ENCODE peak calls at places on chromosomes 3 and 15, in four cellular contexts. K is neuronal stem cell, Z is brain microvascular endothelial cell, L is endodermal cell. Q is an unnamed sample.

GRCh38 chr3:118987466-118987865 is 47.2 kb downstream of the IGSF11 start:
- DNase-seq in K (no peak), Z (no peak), L (peak), Q (no peak)

GRCh38 chr3:190105876-190106275 is 14.8 kb downstream of the P3H2 start:
- DNase-seq in K (no peak), Z (no peak), L (no peak), Q (no peak)

GRCh38 chr3:133733226-133733625 is 13.0 kb upstream of the TF start:
- DNase-seq in K (no peak), Z (no peak), L (no peak), Q (no peak)

GRCh38 chr3:79516795-79517194 is 251.0 kb downstream of the ROBO1 start:
- DNase-seq in K (no peak), Z (peak), L (no peak), Q (no peak)

GRCh38 chr15:65646486-65646885 is 24.7 kb downstream of the SLC24A1 start:
- DNase-seq in K (no peak), Z (peak), L (no peak), Q (no peak)

GRCh38 chr3:21170964-21171363 is 580.0 kb downstream of the ZNF385D start:
- DNase-seq in K (peak), Z (peak), L (peak), Q (no peak)

GRCh38 chr3:175392653-175393052 is 533.5 kb downstream of the NAALADL2 start:
- DNase-seq in K (no peak), Z (peak), L (no peak), Q (no peak)

GRCh38 chr15:49082960-49083359 is 36.7 kb upstream of the SECISBP2L start:
- DNase-seq in K (no peak), Z (peak), L (no peak), Q (no peak)

GRCh38 chr3:23302276-23302675 is 99.1 kb downstream of the UBE2E2 start:
- DNase-seq in K (no peak), Z (no peak), L (no peak), Q (no peak)

GRCh38 chr15:34147371-34148140 is 45.7 kb downstream of the PGBD4 start:
- DNase-seq in K (no peak), Z (peak), L (no peak), Q (no peak)

GRCh38 chr3:73530030-73530411 is 94.7 kb downstream of the PDZRN3 start:
- DNase-seq in K (no peak), Z (peak), L (no peak), Q (no peak)

GRCh38 chr3:51982838-51983577 is at the start of gene ACY1:
- DNase-seq in K (peak), Z (peak), L (peak), Q (peak)

GRCh38 chr15:80152896-80153876 is at the start of gene FAH:
- DNase-seq in K (no peak), Z (peak), L (peak), Q (peak)

GRCh38 chr3:195438371-195438770 is 4.4 kb downstream of the ACAP2 start:
- DNase-seq in K (no peak), Z (no peak), L (no peak), Q (no peak)

GRCh38 chr15:36498401-36498800 is 81.0 kb upstream of the CDIN1 start:
- DNase-seq in K (no peak), Z (no peak), L (no peak), Q (no peak)

GRCh38 chr3:179264456-179264855 is 13.5 kb upstream of the KCNMB3 start:
- DNase-seq in K (no peak), Z (no peak), L (no peak), Q (no peak)
- H3K27ac ChIP-seq in K (no peak), Z (no peak), L (no peak), Q (peak)

DNA sequence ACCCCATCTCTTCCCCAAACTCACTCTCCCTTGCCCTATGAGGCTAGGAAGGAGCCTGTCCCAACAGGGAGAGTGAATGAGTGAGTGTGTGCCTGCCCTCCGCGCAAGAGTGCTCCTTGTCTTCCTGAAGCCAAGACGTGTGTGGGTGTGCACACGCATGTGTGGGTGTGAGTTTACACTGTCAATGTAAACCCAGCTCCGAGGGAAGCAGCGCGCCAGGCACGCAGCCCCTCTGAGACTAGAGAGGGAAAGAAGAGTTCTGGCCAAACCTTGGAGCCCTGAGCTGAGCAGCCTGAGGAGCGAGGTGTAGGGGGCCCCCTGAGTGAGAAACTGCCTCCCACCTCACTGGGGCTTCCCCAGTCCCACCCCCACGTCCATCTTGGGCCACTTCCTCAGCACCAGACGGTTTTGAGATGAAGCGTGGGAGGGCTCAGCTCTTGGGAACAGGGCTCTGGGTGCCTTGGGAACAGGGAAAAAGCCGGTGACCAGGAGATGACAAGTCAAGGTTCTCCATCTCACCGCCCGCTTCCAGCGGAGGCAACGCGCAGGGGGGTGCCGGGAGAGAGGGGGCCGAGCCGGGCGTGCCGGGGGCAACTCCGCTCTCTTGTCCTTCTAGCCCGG is 5.1 kb downstream of the MECOM start:
- DNase-seq in K (peak), Z (no peak), L (peak), Q (no peak)
- H3K27ac ChIP-seq in K (no peak), Z (no peak), L (no peak), Q (no peak)

GRCh38 chr3:42263354-42264346 is 2.3 kb downstream of the CCK start:
- DNase-seq in K (peak), Z (no peak), L (peak), Q (no peak)
- H3K27ac ChIP-seq in K (peak), Z (no peak), L (no peak), Q (no peak)

GRCh38 chr15:42157381-42157780 is 945 bp upstream of the PLA2G4F start:
- DNase-seq in K (no peak), Z (no peak), L (no peak), Q (no peak)
- H3K27ac ChIP-seq in K (no peak), Z (no peak), L (no peak), Q (no peak)

GRCh38 chr15:95323798-95324197 is 1006.7 kb upstream of the NR2F2 start:
- DNase-seq in K (no peak), Z (no peak), L (no peak), Q (no peak)
- H3K27ac ChIP-seq in K (no peak), Z (no peak), L (no peak), Q (no peak)

DNA sequence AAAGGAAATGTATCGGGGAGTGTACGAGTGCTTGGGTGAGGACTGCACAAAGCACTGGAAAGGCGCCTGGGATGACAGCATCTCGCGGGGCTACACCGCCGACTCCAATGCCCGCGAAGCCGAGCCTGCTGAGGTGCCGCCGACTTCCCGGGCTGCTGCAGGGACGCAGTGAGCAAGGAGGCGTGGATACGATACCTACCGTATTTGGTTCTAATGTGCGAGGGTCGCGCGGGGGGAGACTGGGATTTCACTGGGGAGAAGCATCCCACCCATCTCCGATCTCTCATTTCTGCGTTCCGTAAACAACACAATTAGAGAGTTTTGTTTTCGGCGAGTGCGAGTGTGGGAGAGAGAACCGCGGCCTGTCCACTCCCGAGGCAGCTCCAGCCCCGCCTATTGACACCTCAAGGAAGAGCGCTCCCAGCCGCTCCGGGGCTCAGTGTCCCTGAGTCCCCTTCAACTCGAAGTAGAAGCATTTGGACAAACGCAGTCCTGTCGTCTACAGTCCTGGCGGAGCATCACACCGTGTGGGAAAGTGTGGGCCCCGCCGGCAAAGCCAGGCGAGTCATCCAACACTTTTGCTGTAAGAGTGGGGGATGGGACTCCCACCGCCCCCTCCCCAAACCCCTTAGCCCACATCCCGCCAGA is 1.8 kb downstream of the MECOM start:
- DNase-seq in K (peak), Z (peak), L (peak), Q (peak)
- H3K27ac ChIP-seq in K (peak), Z (no peak), L (peak), Q (no peak)

GRCh38 chr15:100124936-100125626 is 216.7 kb downstream of the ADAMTS17 start:
- DNase-seq in K (no peak), Z (no peak), L (no peak), Q (no peak)

GRCh38 chr15:100129677-100130076 is 212.1 kb downstream of the ADAMTS17 start:
- DNase-seq in K (no peak), Z (no peak), L (no peak), Q (peak)

GRCh38 chr15:100123611-100124010 is 218.2 kb downstream of the ADAMTS17 start:
- DNase-seq in K (no peak), Z (no peak), L (no peak), Q (no peak)

GRCh38 chr15:100124361-100124760 is 217.4 kb downstream of the ADAMTS17 start:
- DNase-seq in K (no peak), Z (no peak), L (no peak), Q (no peak)

GRCh38 chr15:100125627-100126231 is 216.0 kb downstream of the ADAMTS17 start:
- DNase-seq in K (no peak), Z (no peak), L (no peak), Q (no peak)
- H3K27ac ChIP-seq in K (no peak), Z (no peak), L (no peak), Q (no peak)

DNA sequence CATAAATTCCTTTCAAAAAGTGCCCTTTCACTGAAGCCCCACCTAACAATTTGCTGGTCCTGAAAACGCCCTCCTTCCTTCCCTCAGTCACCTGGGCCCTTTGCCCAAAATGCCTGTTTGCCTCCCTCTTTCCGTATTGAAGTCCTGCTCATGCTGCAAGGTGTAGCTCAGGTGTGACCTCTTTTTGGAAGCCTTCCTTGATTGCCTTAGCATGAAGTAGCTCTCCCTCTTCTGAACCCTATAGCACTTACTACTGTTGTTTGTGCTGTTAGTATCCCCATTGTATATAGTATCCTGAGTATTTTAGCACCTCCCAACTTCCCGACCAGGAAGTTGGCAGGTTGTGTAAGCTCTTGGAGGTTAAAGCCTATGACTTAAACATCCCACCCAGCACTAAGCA is 1.7 kb downstream of the PLS1 start:
- DNase-seq in K (no peak), Z (no peak), L (peak), Q (no peak)
- H3K27ac ChIP-seq in K (no peak), Z (no peak), L (no peak), Q (peak)

GRCh38 chr15:60557157-60557556 is 78.2 kb upstream of the ICE2 start:
- DNase-seq in K (no peak), Z (no peak), L (no peak), Q (no peak)
- H3K27ac ChIP-seq in K (no peak), Z (no peak), L (no peak), Q (no peak)

GRCh38 chr3:139281512-139282196 is 62.2 kb upstream of the MRPS22 start:
- DNase-seq in K (no peak), Z (no peak), L (no peak), Q (no peak)

GRCh38 chr3:139280027-139280671 is 63.7 kb upstream of the MRPS22 start:
- DNase-seq in K (no peak), Z (no peak), L (no peak), Q (peak)

GRCh38 chr3:139283301-139283700 is 60.5 kb upstream of the MRPS22 start:
- DNase-seq in K (no peak), Z (no peak), L (no peak), Q (no peak)

GRCh38 chr3:139284221-139284620 is 59.6 kb upstream of the MRPS22 start:
- DNase-seq in K (no peak), Z (no peak), L (no peak), Q (no peak)

DNA sequence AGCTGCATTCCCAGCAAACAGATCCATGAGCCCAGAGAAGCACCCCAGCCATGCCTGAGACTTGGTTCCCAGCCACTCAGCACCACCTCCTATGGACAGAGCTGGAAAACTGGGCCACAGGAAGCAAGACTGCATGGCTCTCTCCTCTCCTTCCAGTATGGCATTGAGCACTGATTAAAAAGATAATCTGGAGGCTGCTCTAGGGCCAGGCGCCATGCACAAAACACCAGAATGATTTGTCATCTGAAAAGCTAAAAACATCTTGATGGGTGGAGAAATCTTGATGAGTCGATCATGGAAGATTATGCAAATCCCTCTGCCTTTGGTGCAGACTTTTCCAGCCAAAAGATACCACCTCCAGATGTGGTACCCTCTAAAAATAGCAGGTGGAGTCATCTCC is 62.7 kb upstream of the MRPS22 start:
- DNase-seq in K (no peak), Z (no peak), L (no peak), Q (no peak)
- H3K27ac ChIP-seq in K (no peak), Z (no peak), L (no peak), Q (no peak)